ENCODE peak calls at places on chromosomes 16 and 17, in nine cellular contexts. M is RWPE1, Z is Peyer's patch, S is dermis microvascular lymphatic vessel endothelial cell, E is Panc1, H is GM03348, V is T-helper 17 cell, Q is NCI-H345, F is pulmonary artery endothelial cell. R is an unnamed sample.

GRCh38 chr17:1144139-1144538 is 35.6 kb downstream of the ABR start:
- DNase-seq in Q (no peak), V (no peak), M (no peak), Z (no peak), S (no peak), H (no peak), E (no peak), F (no peak), R (no peak)

GRCh38 chr17:44829558-44830358 is at the start of gene GJC1:
- DNase-seq in H (peak), F (no peak), E (no peak), V (no peak), Z (no peak), Q (peak), M (peak), S (no peak), R (no peak)

GRCh38 chr16:11416228-11417001 is 71.2 kb downstream of the RMI2 start:
- DNase-seq in Z (no peak), V (no peak), S (no peak), H (no peak), E (no peak), Q (no peak), F (no peak), M (no peak), R (no peak)

GRCh38 chr16:63998-64913 is 8.2 kb downstream of the RHBDF1 start:
- DNase-seq in H (no peak), V (no peak), S (no peak), Q (peak), Z (peak), F (no peak), M (no peak), E (no peak), R (no peak)

GRCh38 chr17:64036198-64036922 is 15.9 kb upstream of the ICAM2 start:
- DNase-seq in V (no peak), Q (no peak), E (no peak), H (no peak), F (no peak), M (no peak), S (no peak), Z (no peak), R (no peak)

GRCh38 chr16:50146479-50147435 is 6.3 kb upstream of the TENT4B start:
- DNase-seq in M (no peak), Q (no peak), H (no peak), E (no peak), Z (no peak), F (no peak), V (no peak), S (no peak), R (no peak)

GRCh38 chr16:49524578-49525315 is 151.1 kb downstream of the C16orf78 start:
- DNase-seq in Z (no peak), M (no peak), V (no peak), Q (no peak), H (no peak), E (no peak), S (no peak), F (no peak), R (no peak)

GRCh38 chr16:86496929-86497381 is 13.4 kb upstream of the FOXF1 start:
- DNase-seq in Q (no peak), S (no peak), F (no peak), Z (no peak), E (no peak), V (no peak), M (no peak), H (no peak), R (no peak)

GRCh38 chr17:82238562-82239201 is 9.8 kb downstream of the SLC16A3 start:
- DNase-seq in S (no peak), Q (no peak), E (no peak), H (peak), Z (peak), F (no peak), V (peak), M (peak), R (peak)

GRCh38 chr17:83161298-83162034 is 82.1 kb downstream of the METRNL start:
- DNase-seq in F (no peak), Z (peak), V (no peak), S (no peak), M (no peak), E (no peak), H (peak), Q (no peak), R (no peak)

GRCh38 chr17:29086628-29087332 is 43.8 kb downstream of the PIPOX start:
- DNase-seq in S (no peak), E (no peak), Q (no peak), H (no peak), Z (no peak), F (no peak), M (no peak), V (no peak), R (no peak)